ENCODE peak calls at places on chromosomes 11 and 22, in seven cellular contexts. O is stimulated activated naive CD4-positive, alpha-beta T cell treated with Interleukin-2 at 50 U/mL for 16 hours; B is heart right ventricle; H is stimulated activated CD4-positive, alpha-beta T cell treated with anti-CD3 and anti-CD28 coated beads, Interleukin-1b, Interleukin-23, amount 100 ng/mL, for 1 hour; L is NCI-H510A treated with DMSO at 0.1 percent for 48 hours; Z is ELR; Q is cerebellar cortex. N is an unnamed sample.

GRCh38 chr22:27312567-27313507 is 488.7 kb downstream of the MN1 start:
- DNase-seq in O (no peak), B (no peak), H (no peak), L (no peak), Z (no peak), Q (no peak), N (no peak)

GRCh38 chr11:70333206-70333605 is 62.7 kb downstream of the PPFIA1 start:
- DNase-seq in O (no peak), B (no peak), H (no peak), L (no peak), Z (no peak), Q (peak), N (no peak)

GRCh38 chr11:2752204-2752772 is 52.5 kb upstream of the KCNQ1OT1 start:
- DNase-seq in O (no peak), B (no peak), H (no peak), L (no peak), Z (peak), Q (no peak), N (no peak)

GRCh38 chr11:116990061-116990473 is 108.2 kb downstream of the SIK3 start:
- DNase-seq in O (no peak), B (no peak), H (no peak), L (no peak), Z (peak), Q (no peak), N (no peak)

GRCh38 chr22:49948958-49949913 is 11.3 kb upstream of the PIM3 start:
- DNase-seq in O (no peak), B (no peak), H (no peak), L (no peak), Z (no peak), Q (no peak), N (no peak)

GRCh38 chr11:75429902-75430691 is 2.9 kb downstream of the KLHL35 start:
- DNase-seq in O (peak), B (peak), H (peak), L (no peak), Z (peak), Q (no peak), N (peak)

GRCh38 chr11:133921026-133921425 is 35.7 kb downstream of the IGSF9B start:
- DNase-seq in O (no peak), B (no peak), H (no peak), L (no peak), Z (no peak), Q (no peak), N (no peak)

GRCh38 chr11:92386577-92386976 is 162.0 kb downstream of the FAT3 start:
- DNase-seq in O (no peak), B (no peak), H (no peak), L (no peak), Z (no peak), Q (no peak), N (no peak)

GRCh38 chr22:48937032-48937639 is 890.5 kb downstream of the BRD1 start:
- DNase-seq in O (no peak), B (no peak), H (no peak), L (peak), Z (no peak), Q (no peak), N (no peak)

GRCh38 chr11:12248330-12248729 is 129.0 kb upstream of the PARVA start:
- DNase-seq in O (no peak), B (peak), H (no peak), L (peak), Z (no peak), Q (no peak), N (peak)

GRCh38 chr11:12056112-12056511 is 47.7 kb upstream of the DKK3 start:
- DNase-seq in O (no peak), B (no peak), H (no peak), L (no peak), Z (no peak), Q (no peak), N (no peak)

GRCh38 chr11:45045692-45046471 is 95.2 kb upstream of the TP53I11 start:
- DNase-seq in O (no peak), B (peak), H (no peak), L (no peak), Z (peak), Q (no peak), N (peak)

GRCh38 chr22:41919357-41920224 is 4.7 kb upstream of the SHISA8 start:
- DNase-seq in O (peak), B (peak), H (no peak), L (no peak), Z (peak), Q (no peak), N (no peak)

GRCh38 chr11:10778217-10778970 is 27.3 kb downstream of the CTR9 start:
- DNase-seq in O (no peak), B (peak), H (no peak), L (no peak), Z (peak), Q (no peak), N (no peak)

GRCh38 chr11:15720460-15720859 is 605.7 kb downstream of the INSC start:
- DNase-seq in O (no peak), B (no peak), H (no peak), L (peak), Z (no peak), Q (no peak), N (no peak)

GRCh38 chr11:24312464-24313238 is 184.2 kb upstream of the LUZP2 start:
- DNase-seq in O (no peak), B (no peak), H (no peak), L (no peak), Z (peak), Q (no peak), N (peak)

GRCh38 chr22:37266581-37267127 is 15.7 kb upstream of the CYTH4 start:
- DNase-seq in O (no peak), B (no peak), H (no peak), L (no peak), Z (no peak), Q (no peak), N (no peak)

GRCh38 chr11:98772799-98773198 is 247.9 kb upstream of the CNTN5 start:
- DNase-seq in O (no peak), B (no peak), H (no peak), L (no peak), Z (no peak), Q (no peak), N (no peak)

GRCh38 chr22:24827305-24827704 is 21.3 kb downstream of the SGSM1 start:
- DNase-seq in O (no peak), B (no peak), H (no peak), L (peak), Z (no peak), Q (no peak), N (no peak)

GRCh38 chr22:18060646-18061620 is 16.9 kb upstream of the PEX26 start:
- DNase-seq in O (no peak), B (no peak), H (no peak), L (no peak), Z (peak), Q (no peak), N (no peak)

GRCh38 chr11:45254070-45254469 is 32.1 kb downstream of the SYT13 start:
- DNase-seq in O (no peak), B (no peak), H (no peak), L (no peak), Z (no peak), Q (no peak), N (no peak)

GRCh38 chr22:38346506-38346905 is 29.3 kb upstream of the CSNK1E start:
- DNase-seq in O (no peak), B (no peak), H (no peak), L (no peak), Z (no peak), Q (no peak), N (no peak)

GRCh38 chr11:95076416-95076815 is 9.7 kb downstream of the SRSF8 start:
- DNase-seq in O (no peak), B (no peak), H (no peak), L (no peak), Z (no peak), Q (no peak), N (peak)

GRCh38 chr11:46681814-46682213 is 18.6 kb downstream of the ARHGAP1 start:
- DNase-seq in O (no peak), B (no peak), H (no peak), L (no peak), Z (no peak), Q (no peak), N (no peak)

GRCh38 chr22:23097412-23098229 is 27.3 kb downstream of the GNAZ start:
- DNase-seq in O (no peak), B (no peak), H (no peak), L (no peak), Z (no peak), Q (peak), N (no peak)

GRCh38 chr22:50622723-50623327 is 5.1 kb downstream of the ARSA start:
- DNase-seq in O (no peak), B (no peak), H (no peak), L (peak), Z (no peak), Q (peak), N (no peak)

GRCh38 chr22:23140385-23140784 is 1.4 kb downstream of the RSPH14 start:
- DNase-seq in O (no peak), B (no peak), H (no peak), L (no peak), Z (no peak), Q (no peak), N (no peak)

GRCh38 chr11:34609850-34610249 is 11.0 kb upstream of the EHF start:
- DNase-seq in O (no peak), B (no peak), H (no peak), L (no peak), Z (peak), Q (no peak), N (no peak)

N was measured in endothelial cell of umbilical vein.